ENCODE peak calls at places on chromosomes 11 and 22, in six cellular contexts. V, P, W, L, O and Y are unnamed samples.

GRCh38 chr22:45502215-45503070 is at the start of gene FBLN1:
- DNase-seq in V (peak; percentile 84), P (no peak), W (no peak), L (no peak), O (no peak), Y (peak; percentile 81)

GRCh38 chr11:88482871-88483301 is 145.3 kb upstream of the CTSC start:
- DNase-seq in V (no peak), P (no peak), W (no peak), L (no peak), O (no peak), Y (no peak)

GRCh38 chr22:31839986-31840385 is 86.2 kb downstream of the DEPDC5 start:
- DNase-seq in V (no peak), P (no peak), W (no peak), L (no peak), O (no peak), Y (no peak)

GRCh38 chr11:95849087-95849825 is 59.0 kb downstream of the CEP57 start:
- DNase-seq in V (peak; percentile 29), P (no peak), W (peak; percentile 27), L (peak; percentile 49), O (no peak), Y (peak; percentile 37)

GRCh38 chr11:82960779-82961143 is 59.2 kb downstream of the DDIAS start:
- DNase-seq in V (no peak), P (no peak), W (no peak), L (no peak), O (no peak), Y (no peak)

GRCh38 chr11:17508306-17508705 is 31.7 kb upstream of the ABCC8 start:
- DNase-seq in V (no peak), P (no peak), W (no peak), L (no peak), O (no peak), Y (no peak)

GRCh38 chr11:106794058-106794457 is 224.2 kb downstream of the GUCY1A2 start:
- DNase-seq in V (no peak), P (no peak), W (no peak), L (no peak), O (no peak), Y (no peak)

GRCh38 chr11:112539741-112540140 is 279.1 kb upstream of the PLET1 start:
- DNase-seq in V (no peak), P (no peak), W (no peak), L (no peak), O (no peak), Y (no peak)

GRCh38 chr11:116707250-116707649 is 65.5 kb downstream of the BUD13 start:
- DNase-seq in V (no peak), P (no peak), W (peak; percentile 77), L (peak; percentile 62), O (no peak), Y (no peak)

GRCh38 chr11:118622376-118623290 is 15.2 kb downstream of the PHLDB1 start:
- DNase-seq in V (no peak), P (no peak), W (peak; percentile 53), L (no peak), O (peak; percentile 76), Y (no peak)

GRCh38 chr11:71311176-71311925 is 59.0 kb upstream of the SHANK2 start:
- DNase-seq in V (no peak), P (no peak), W (no peak), L (peak; percentile 21), O (peak; percentile 50), Y (peak; percentile 3)

GRCh38 chr11:40388097-40388818 is 1071.2 kb downstream of the LRRC4C start:
- DNase-seq in V (no peak), P (no peak), W (no peak), L (no peak), O (no peak), Y (no peak)

GRCh38 chr11:77046060-77046501 is 11.9 kb downstream of the B3GNT6 start:
- DNase-seq in V (peak; percentile 35), P (no peak), W (peak; percentile 51), L (peak; percentile 74), O (peak; percentile 79), Y (peak; percentile 65)

GRCh38 chr11:96708469-96708868 is 318.7 kb downstream of the JRKL start:
- DNase-seq in V (no peak), P (no peak), W (no peak), L (no peak), O (no peak), Y (no peak)

GRCh38 chr11:44945639-44946038 is 5.0 kb downstream of the TP53I11 start:
- DNase-seq in V (peak; percentile 54), P (no peak), W (no peak), L (no peak), O (no peak), Y (peak; percentile 43)

GRCh38 chr11:122686106-122686505 is 30.6 kb downstream of the UBASH3B start:
- DNase-seq in V (no peak), P (no peak), W (no peak), L (no peak), O (no peak), Y (no peak)

GRCh38 chr22:30320021-30320556 is 6.7 kb downstream of the TBC1D10A start:
- DNase-seq in V (no peak), P (no peak), W (no peak), L (no peak), O (no peak), Y (no peak)

GRCh38 chr22:25334091-25334490 is 114.7 kb downstream of the CRYBB2 start:
- DNase-seq in V (no peak), P (no peak), W (no peak), L (peak; percentile 71), O (no peak), Y (no peak)

GRCh38 chr11:100855466-100856067 is 168.5 kb downstream of the ARHGAP42 start:
- DNase-seq in V (no peak), P (no peak), W (no peak), L (no peak), O (no peak), Y (no peak)

GRCh38 chr11:117720061-117720511 is 76.9 kb downstream of the DSCAML1 start:
- DNase-seq in V (no peak), P (no peak), W (no peak), L (no peak), O (peak; percentile 60), Y (no peak)

GRCh38 chr11:30131535-30131934 is 99.3 kb upstream of the FSHB start:
- DNase-seq in V (no peak), P (no peak), W (peak; percentile 25), L (no peak), O (no peak), Y (no peak)

GRCh38 chr22:24728790-24729637 is 45.5 kb downstream of the PIWIL3 start:
- DNase-seq in V (peak; percentile 52), P (no peak), W (no peak), L (no peak), O (no peak), Y (peak; percentile 34)

DNA sequence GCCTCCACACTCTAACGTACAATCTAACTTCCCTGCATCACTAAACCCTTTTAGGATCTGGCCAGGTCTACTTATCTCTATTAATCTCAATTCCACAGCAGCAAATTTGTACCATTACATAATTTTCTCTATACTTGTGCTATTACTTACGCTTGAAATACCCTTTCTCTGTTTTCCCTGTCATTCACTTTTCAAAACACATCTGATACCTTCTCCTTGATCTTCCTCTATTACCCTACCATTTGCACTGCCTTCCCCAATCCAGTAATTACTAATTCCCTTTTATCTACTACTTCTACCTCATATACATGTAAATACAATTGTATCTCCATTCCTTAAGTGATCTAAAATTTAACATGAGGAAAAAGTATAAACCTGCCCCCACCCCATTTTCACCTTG is 14.0 kb downstream of the CHORDC1 start:
- DNase-seq in V (no peak), P (no peak), W (no peak), L (no peak), O (no peak), Y (no peak)
- H3K36me3 ChIP-seq in V (no peaks in the 10 kb centered on the region), P (peaks cover 19% of the 10 kb centered on the region), W (peaks cover 16% of the 10 kb centered on the region), L (peaks cover 12% of the 10 kb centered on the region), O (peaks cover 97% of the 10 kb centered on the region), Y (no peaks in the 10 kb centered on the region)

GRCh38 chr11:65860278-65861164 is at the start of gene MUS81:
- DNase-seq in V (peak; percentile 99), P (peak; percentile 96), W (peak; percentile 97), L (peak; percentile 99), O (peak; percentile 98), Y (peak; percentile 98)

GRCh38 chr11:65858354-65859133 is 564 bp upstream of the CFL1 start:
- DNase-seq in V (no peak), P (no peak), W (no peak), L (no peak), O (no peak), Y (no peak)

GRCh38 chr11:65859812-65860277 is 388 bp upstream of the MUS81 start:
- DNase-seq in V (no peak), P (no peak), W (no peak), L (no peak), O (no peak), Y (no peak)

GRCh38 chr11:65857500-65858353 is at the start of gene CFL1:
- DNase-seq in V (peak; percentile 98), P (peak; percentile 92), W (peak; percentile 99), L (peak; percentile 98), O (peak; percentile 99), Y (peak; percentile 97)

DNA sequence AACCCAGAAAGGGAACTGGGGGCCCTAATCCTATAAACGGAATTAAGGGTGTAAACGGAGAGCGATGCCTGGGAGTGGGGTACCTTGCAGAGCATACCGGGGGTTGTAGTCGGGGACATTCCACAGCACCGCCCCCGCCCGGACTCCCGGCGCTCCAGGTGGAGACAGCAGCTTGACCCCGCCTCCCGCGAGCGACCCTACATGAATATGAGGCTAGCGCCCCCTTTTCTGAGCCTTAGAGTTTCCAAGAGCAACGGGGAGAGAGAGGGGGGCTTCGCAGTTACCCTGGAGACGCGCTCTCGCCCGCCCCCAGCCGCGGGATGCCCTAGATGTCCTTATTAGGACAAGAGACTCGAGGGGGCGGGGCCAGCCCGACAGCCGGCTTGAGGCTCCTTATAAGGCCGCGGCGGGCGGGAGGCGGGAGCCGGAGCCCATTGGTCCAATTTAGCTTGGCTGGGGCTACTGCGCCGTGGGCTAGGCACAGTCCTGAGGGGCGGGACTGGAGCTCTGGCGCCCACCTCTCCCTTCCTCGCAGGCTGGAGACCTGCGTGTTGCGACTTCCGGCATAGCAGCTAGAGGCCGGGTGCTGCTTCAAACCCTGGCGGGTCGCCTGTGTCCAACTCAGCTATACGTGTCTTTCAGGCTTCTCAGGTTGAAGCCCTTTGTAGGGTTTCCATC is 960 bp upstream of the MUS81 start:
- DNase-seq in V (peak; percentile 99), P (peak; percentile 97), W (peak; percentile 98), L (peak; percentile 99), O (peak; percentile 99), Y (peak; percentile 99)
- H3K4me1 ChIP-seq in V (peaks cover 13% of the 10 kb centered on the region), P (peaks cover 46% of the 10 kb centered on the region), W (peaks cover 51% of the 10 kb centered on the region), L (peaks cover 31% of the 10 kb centered on the region), O (peaks cover 31% of the 10 kb centered on the region), Y (peaks cover 4% of the 10 kb centered on the region)

GRCh38 chr22:49094858-49095257 is 732.8 kb downstream of the BRD1 start:
- DNase-seq in V (no peak), P (no peak), W (no peak), L (no peak), O (no peak), Y (no peak)
- H3K27me3 ChIP-seq in V (no peaks in the 10 kb centered on the region), P (no peaks in the 10 kb centered on the region), W (no peaks in the 10 kb centered on the region), L (no peaks in the 10 kb centered on the region), O (peaks cover 14% of the 10 kb centered on the region), Y (no peaks in the 10 kb centered on the region)

DNA sequence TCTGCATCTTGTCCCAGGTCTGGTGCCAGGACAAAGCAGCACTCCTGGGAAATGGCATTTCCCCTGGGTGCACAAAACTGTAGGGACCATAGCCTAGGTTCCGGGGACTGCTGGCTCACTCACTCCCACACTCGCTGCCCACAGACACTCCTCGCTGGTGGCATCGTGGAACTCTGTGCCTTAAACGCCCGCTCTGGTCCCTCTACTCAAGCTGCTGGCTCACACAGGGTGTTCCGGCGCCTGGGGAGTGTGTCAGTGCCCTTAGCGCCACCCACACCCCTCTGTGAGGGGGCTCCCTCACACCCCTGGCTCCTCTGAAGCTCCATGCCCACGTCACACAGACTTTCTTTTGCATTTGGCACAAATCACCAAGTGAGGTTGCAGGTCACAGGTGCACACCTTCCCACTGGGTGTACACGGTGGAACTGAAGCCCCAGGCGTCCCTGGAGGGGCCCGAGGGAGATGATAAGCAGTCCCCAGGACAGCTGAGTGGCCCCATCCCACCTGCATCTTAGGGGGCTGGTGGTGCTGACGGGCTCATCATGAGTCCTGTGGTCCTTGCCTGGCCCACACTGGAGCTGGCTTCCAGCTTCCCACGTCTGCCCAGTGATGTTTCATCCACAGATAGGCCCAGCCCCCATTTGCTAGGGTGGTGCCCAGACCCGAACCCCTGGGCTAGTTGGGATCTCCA is 23.2 kb upstream of the DGCR8 start:
- DNase-seq in V (no peak), P (no peak), W (no peak), L (no peak), O (no peak), Y (no peak)
- H3K36me3 ChIP-seq in V (no peaks in the 10 kb centered on the region), P (peaks cover 41% of the 10 kb centered on the region), W (peaks cover 11% of the 10 kb centered on the region), L (peaks cover 7% of the 10 kb centered on the region), O (peaks cover 72% of the 10 kb centered on the region), Y (no peaks in the 10 kb centered on the region)